ENCODE peak calls at places on chromosomes 7 and 10, in six cellular contexts. H is fibroblast of pulmonary artery; J is RPMI7951; F is CD8-positive, alpha-beta memory T cell; V is activated T-cell treated with anti-CD3 and anti-CD28 coated beads, Interleukin-2, amount 50 U/mL, for 72 hours; P is NCI-H460. S is an unnamed sample.

GRCh38 chr10:123606006-123606405 is 60.1 kb upstream of the GPR26 start:
- DNase-seq in H (no peak), J (no peak), F (no peak), V (no peak), P (no peak), S (no peak)

GRCh38 chr7:151551820-151552219 is 32.1 kb upstream of the RHEB start:
- DNase-seq in H (no peak), J (no peak), F (no peak), V (no peak), P (no peak), S (no peak)

GRCh38 chr10:121526801-121527221 is 71.4 kb downstream of the FGFR2 start:
- DNase-seq in H (no peak), J (no peak), F (no peak), V (no peak), P (no peak), S (no peak)

GRCh38 chr10:16799621-16800020 is 17.6 kb downstream of the RSU1 start:
- DNase-seq in H (no peak), J (no peak), F (no peak), V (peak; percentile 28), P (no peak), S (no peak)

GRCh38 chr7:149625947-149626392 is 128.4 kb upstream of the ZNF746 start:
- DNase-seq in H (no peak), J (no peak), F (no peak), V (no peak), P (no peak), S (no peak)

GRCh38 chr7:85261341-85261740 is 74.5 kb upstream of the SEMA3D start:
- DNase-seq in H (peak; percentile 11), J (no peak), F (no peak), V (no peak), P (no peak), S (peak; percentile 39)

GRCh38 chr7:107944776-107945175 is 53.8 kb downstream of the DLD start:
- DNase-seq in H (no peak), J (no peak), F (no peak), V (no peak), P (no peak), S (no peak)

GRCh38 chr10:90591629-90592028 is 266.2 kb downstream of the HTR7 start:
- DNase-seq in H (no peak), J (no peak), F (no peak), V (no peak), P (no peak), S (no peak)

GRCh38 chr10:131843089-131843595 is 57.7 kb upstream of the PPP2R2D start:
- DNase-seq in H (no peak), J (no peak), F (no peak), V (no peak), P (no peak), S (no peak)

GRCh38 chr10:70518695-70519094 is 40.1 kb downstream of the PALD1 start:
- DNase-seq in H (peak; percentile 8), J (peak; percentile 59), F (no peak), V (no peak), P (no peak), S (peak; percentile 72)

GRCh38 chr7:47677664-47678063 is 95.8 kb upstream of the TNS3 start:
- DNase-seq in H (no peak), J (peak; percentile 98), F (no peak), V (no peak), P (no peak), S (peak; percentile 46)

GRCh38 chr7:1200045-1200444 is 32.6 kb upstream of the UNCX start:
- DNase-seq in H (peak; percentile 64), J (no peak), F (no peak), V (no peak), P (no peak), S (no peak)

GRCh38 chr7:137818036-137818435 is 28.7 kb downstream of the DGKI start:
- DNase-seq in H (no peak), J (peak; percentile 36), F (no peak), V (no peak), P (no peak), S (no peak)

GRCh38 chr10:29140151-29140550 is 148.7 kb upstream of the LYZL1 start:
- DNase-seq in H (no peak), J (no peak), F (no peak), V (no peak), P (no peak), S (no peak)

GRCh38 chr10:37680716-37681616 is 176.4 kb downstream of the ZNF248 start:
- DNase-seq in H (no peak), J (no peak), F (no peak), V (no peak), P (no peak), S (no peak)

GRCh38 chr7:88480901-88481300 is 174.2 kb upstream of the STEAP4 start:
- DNase-seq in H (no peak), J (no peak), F (no peak), V (no peak), P (no peak), S (no peak)

GRCh38 chr7:88337556-88337955 is 30.9 kb upstream of the STEAP4 start:
- DNase-seq in H (peak; percentile 32), J (peak; percentile 5), F (no peak), V (no peak), P (no peak), S (peak; percentile 70)

GRCh38 chr7:904847-905246 is 28.5 kb downstream of the GET4 start:
- DNase-seq in H (peak; percentile 57), J (peak; percentile 83), F (no peak), V (no peak), P (peak; percentile 38), S (no peak)

GRCh38 chr10:102681696-102682095 is 32.5 kb downstream of the ARL3 start:
- DNase-seq in H (no peak), J (no peak), F (no peak), V (no peak), P (no peak), S (no peak)

GRCh38 chr10:132027423-132027983 is 38.2 kb upstream of the JAKMIP3 start:
- DNase-seq in H (no peak), J (peak; percentile 52), F (no peak), V (no peak), P (no peak), S (no peak)

GRCh38 chr7:74025745-74026144 is 2.2 kb upstream of the ELN start:
- DNase-seq in H (no peak), J (no peak), F (no peak), V (no peak), P (no peak), S (no peak)

GRCh38 chr7:139121-139520 is 53.2 kb upstream of the FAM20C start:
- DNase-seq in H (no peak), J (no peak), F (no peak), V (no peak), P (no peak), S (no peak)

GRCh38 chr7:157132796-157133195 is 5.9 kb upstream of the UBE3C start:
- DNase-seq in H (no peak), J (peak; percentile 25), F (no peak), V (no peak), P (no peak), S (no peak)

GRCh38 chr10:77146937-77147336 is 490.7 kb downstream of the KCNMA1 start:
- DNase-seq in H (no peak), J (no peak), F (no peak), V (no peak), P (no peak), S (no peak)

GRCh38 chr7:155466814-155467675 is 9.1 kb downstream of the EN2 start:
- DNase-seq in H (no peak), J (no peak), F (no peak), V (peak; percentile 75), P (no peak), S (no peak)

GRCh38 chr7:22726849-22727792 is at the start of gene IL6:
- DNase-seq in H (peak; percentile 96), J (peak; percentile 96), F (no peak), V (peak; percentile 18), P (peak; percentile 96), S (peak; percentile 91)

GRCh38 chr7:150978136-150978789 is at the start of gene KCNH2:
- DNase-seq in H (no peak), J (no peak), F (no peak), V (peak; percentile 36), P (no peak), S (peak; percentile 22)

GRCh38 chr7:36814311-36814710 is 90.0 kb upstream of the AOAH start:
- DNase-seq in H (no peak), J (no peak), F (no peak), V (no peak), P (no peak), S (no peak)

GRCh38 chr7:94382746-94383145 is 11.9 kb upstream of the COL1A2 start:
- DNase-seq in H (no peak), J (peak; percentile 42), F (no peak), V (no peak), P (no peak), S (no peak)

GRCh38 chr10:29648114-29648982 is 13.6 kb upstream of the SVIL start:
- DNase-seq in H (peak; percentile 38), J (peak; percentile 84), F (no peak), V (peak; percentile 34), P (no peak), S (no peak)

GRCh38 chr7:136998495-136998894 is 130.0 kb downstream of the CHRM2 start:
- DNase-seq in H (peak; percentile 15), J (no peak), F (no peak), V (no peak), P (no peak), S (no peak)

GRCh38 chr7:36854652-36855051 is 130.4 kb upstream of the AOAH start:
- DNase-seq in H (no peak), J (no peak), F (no peak), V (no peak), P (no peak), S (no peak)

GRCh38 chr10:121687094-121687850 is 89.0 kb upstream of the FGFR2 start:
- DNase-seq in H (no peak), J (no peak), F (no peak), V (no peak), P (no peak), S (no peak)

S was measured in NCI-H226.